ENCODE peak calls at places on chromosomes 16 and 17, in five cellular contexts. X is breast epithelium, Z is spleen, J is pancreas, G is MM.1S. N is an unnamed sample.

GRCh38 chr17:17063546-17064122 is 21.4 kb downstream of the MPRIP start:
- DNase-seq in X (peak; percentile 67), Z (peak; percentile 72), J (no peak), G (no peak), N (no peak)

GRCh38 chr17:75769536-75769935 is 4.5 kb upstream of the GALK1 start:
- DNase-seq in X (peak; percentile 9), Z (no peak), J (no peak), G (no peak), N (no peak)

GRCh38 chr17:35018814-35019213 is 38.5 kb downstream of the LIG3 start:
- DNase-seq in X (no peak), Z (no peak), J (no peak), G (no peak), N (no peak)

GRCh38 chr16:74216319-74216718 is 80.3 kb upstream of the PSMD7 start:
- DNase-seq in X (no peak), Z (no peak), J (no peak), G (no peak), N (no peak)

GRCh38 chr16:47262938-47263337 is 119.2 kb upstream of the NETO2 start:
- DNase-seq in X (no peak), Z (no peak), J (no peak), G (no peak), N (no peak)

GRCh38 chr17:50904522-50905459 is 38.6 kb upstream of the TOB1 start:
- DNase-seq in X (peak; percentile 90), Z (no peak), J (peak; percentile 84), G (no peak), N (no peak)

GRCh38 chr16:58651965-58652348 is 22.3 kb upstream of the CNOT1 start:
- DNase-seq in X (no peak), Z (no peak), J (no peak), G (no peak), N (no peak)

GRCh38 chr17:57623620-57624019 is 121.5 kb downstream of the CCDC182 start:
- DNase-seq in X (no peak), Z (peak; percentile 75), J (no peak), G (no peak), N (no peak)

GRCh38 chr17:45246861-45247428 is 14.9 kb downstream of the SPATA32 start:
- DNase-seq in X (no peak), Z (peak; percentile 88), J (no peak), G (no peak), N (no peak)

GRCh38 chr17:33950061-33950460 is 305.0 kb upstream of the CCL2 start:
- DNase-seq in X (no peak), Z (no peak), J (no peak), G (no peak), N (no peak)

GRCh38 chr16:12758031-12758669 is 45.5 kb downstream of the CPPED1 start:
- DNase-seq in X (no peak), Z (no peak), J (no peak), G (no peak), N (no peak)

GRCh38 chr16:70789231-70789926 is 11.6 kb downstream of the VAC14 start:
- DNase-seq in X (peak; percentile 66), Z (no peak), J (no peak), G (no peak), N (no peak)

GRCh38 chr16:70391881-70392481 is 45.3 kb downstream of the DDX19A start:
- DNase-seq in X (no peak), Z (no peak), J (no peak), G (no peak), N (peak; percentile 61)

GRCh38 chr17:6578491-6578890 is 22.1 kb upstream of the PITPNM3 start:
- DNase-seq in X (no peak), Z (no peak), J (no peak), G (no peak), N (no peak)

GRCh38 chr17:46266656-46267544 is 28.0 kb upstream of the LRRC37A start:
- DNase-seq in X (peak; percentile 81), Z (peak; percentile 98), J (peak; percentile 77), G (peak; percentile 89), N (peak; percentile 90)

GRCh38 chr16:15511759-15512487 is 77.5 kb downstream of the BMERB1 start:
- DNase-seq in X (no peak), Z (no peak), J (no peak), G (no peak), N (no peak)

GRCh38 chr16:19555938-19556778 is 655 bp downstream of the VPS35L start:
- DNase-seq in X (no peak), Z (no peak), J (peak; percentile 7), G (peak; percentile 77), N (no peak)

GRCh38 chr16:31713945-31714898 is 159.4 kb upstream of the ZNF267 start:
- DNase-seq in X (no peak), Z (no peak), J (peak; percentile 41), G (no peak), N (no peak)

GRCh38 chr16:47815655-47816054 is 340.1 kb downstream of the ABCC12 start:
- DNase-seq in X (no peak), Z (no peak), J (no peak), G (no peak), N (no peak)

GRCh38 chr17:1649116-1649843 is 386 bp downstream of the RILP start:
- DNase-seq in X (peak; percentile 88), Z (peak; percentile 97), J (peak; percentile 86), G (peak; percentile 81), N (peak; percentile 85)

DNA sequence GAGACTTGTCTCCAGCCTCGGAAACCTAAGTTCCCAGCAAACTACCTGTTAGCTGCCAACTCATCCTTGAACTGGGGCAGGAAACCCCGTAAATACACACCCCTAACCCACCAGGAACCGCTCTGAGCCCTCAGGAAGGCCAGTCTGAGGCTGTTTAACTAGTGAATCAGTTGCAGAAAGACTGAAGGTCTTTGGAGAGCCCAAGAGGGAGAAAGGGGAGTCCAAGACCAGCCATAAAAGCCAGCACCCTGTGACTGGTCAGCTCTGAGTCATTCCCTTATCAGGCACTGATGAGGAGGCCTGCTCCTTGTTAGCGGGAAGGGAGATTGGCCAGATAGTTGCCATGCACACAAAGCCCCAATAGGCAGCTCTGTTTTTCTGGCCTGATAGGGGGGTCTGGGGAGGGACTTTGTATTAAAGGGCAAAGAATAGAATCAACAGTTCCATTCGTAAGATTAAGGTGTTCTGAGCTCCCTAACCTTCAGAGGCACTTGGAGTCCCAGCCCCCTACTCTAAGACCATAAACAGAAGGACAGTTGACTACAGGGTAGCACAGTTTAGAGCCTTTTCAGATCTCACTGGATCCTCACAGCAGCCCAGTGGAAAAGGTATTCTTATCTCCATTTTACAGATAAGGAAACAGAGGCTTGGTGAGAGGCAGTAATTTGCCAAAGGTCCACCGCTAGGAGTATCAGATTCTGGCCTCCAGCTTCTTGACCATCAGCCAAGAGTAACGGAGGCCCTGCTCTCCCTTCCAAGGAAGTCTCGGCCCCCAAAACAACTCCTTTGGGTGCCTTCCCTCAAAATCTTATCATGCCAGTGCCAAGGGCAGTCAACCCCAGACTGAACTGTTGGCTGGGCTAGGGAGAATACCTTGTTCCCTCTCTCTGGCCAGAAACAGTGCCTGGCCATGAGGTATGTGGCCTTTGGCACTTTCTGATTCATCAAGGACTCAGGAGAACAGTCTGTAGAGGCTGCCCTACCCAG is 2.2 kb upstream of the KRT19 start:
- DNase-seq in X (no peak), Z (no peak), J (no peak), G (no peak), N (peak; percentile 51)
- H3K27ac ChIP-seq in X (peak overlapping the region; percentile 87), Z (no peak overlapping the region), J (no peak overlapping the region), G (no peak overlapping the region), N (peak overlapping the region; percentile 32)

GRCh38 chr16:13923703-13924298 is 3.8 kb downstream of the ERCC4 start:
- DNase-seq in X (no peak), Z (no peak), J (no peak), G (peak; percentile 69), N (peak; percentile 36)

GRCh38 chr16:13919683-13920509 is at the start of gene ERCC4:
- DNase-seq in X (peak; percentile 98), Z (peak; percentile 99), J (peak; percentile 99), G (peak; percentile 99), N (peak; percentile 96)

GRCh38 chr16:13921328-13921727 is 1.4 kb downstream of the ERCC4 start:
- DNase-seq in X (no peak), Z (no peak), J (no peak), G (no peak), N (no peak)

GRCh38 chr16:13919330-13919682 is 648 bp upstream of the ERCC4 start:
- DNase-seq in X (no peak), Z (no peak), J (no peak), G (peak; percentile 66), N (peak; percentile 38)

GRCh38 chr16:13920510-13920818 is 510 bp downstream of the ERCC4 start:
- DNase-seq in X (no peak), Z (no peak), J (no peak), G (no peak), N (no peak)
- TF ChIP-seq CTCF in X (no peak), Z (no peak), J (no peak), G (no peak), N (no peak)

GRCh38 chr17:4928881-4929280 is 3.2 kb upstream of the GP1BA start:
- DNase-seq in X (no peak), Z (no peak), J (no peak), G (no peak), N (no peak)

GRCh38 chr17:4932756-4933155 is 679 bp downstream of the GP1BA start:
- DNase-seq in X (no peak), Z (no peak), J (no peak), G (no peak), N (no peak)

GRCh38 chr17:4933646-4934045 is 1.6 kb downstream of the GP1BA start:
- DNase-seq in X (no peak), Z (no peak), J (no peak), G (no peak), N (no peak)

GRCh38 chr17:4934173-4934979 is 2.3 kb downstream of the GP1BA start:
- DNase-seq in X (peak; percentile 69), Z (no peak), J (no peak), G (peak; percentile 69), N (no peak)

DNA sequence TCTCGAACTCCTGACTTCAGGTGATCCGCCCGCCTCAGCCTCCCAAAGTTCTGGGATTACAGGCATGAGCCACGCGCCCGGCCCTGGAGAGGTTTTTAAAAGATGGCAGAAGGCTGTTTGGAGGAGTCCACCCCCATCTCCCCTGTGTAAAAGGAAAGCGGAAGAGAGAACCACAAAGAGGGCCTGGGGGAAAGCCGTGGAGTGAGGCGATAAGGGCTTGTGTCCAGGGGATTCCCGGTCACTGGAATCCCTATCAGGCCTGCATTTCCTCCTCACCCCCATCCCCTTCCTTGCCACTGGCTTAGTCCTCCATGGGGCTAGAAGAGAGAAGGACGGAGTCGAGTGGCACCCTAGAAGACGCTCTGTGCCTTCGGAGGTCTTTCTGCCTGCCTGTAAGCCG is at the start of gene GP1BA:
- DNase-seq in X (no peak), Z (no peak), J (no peak), G (no peak), N (no peak)
- H3K27ac ChIP-seq in X (no peak within 1 kb of the TSS), Z (no peak within 1 kb of the TSS), J (no peak within 1 kb of the TSS), G (no peak within 1 kb of the TSS), N (no peak within 1 kb of the TSS)

DNA sequence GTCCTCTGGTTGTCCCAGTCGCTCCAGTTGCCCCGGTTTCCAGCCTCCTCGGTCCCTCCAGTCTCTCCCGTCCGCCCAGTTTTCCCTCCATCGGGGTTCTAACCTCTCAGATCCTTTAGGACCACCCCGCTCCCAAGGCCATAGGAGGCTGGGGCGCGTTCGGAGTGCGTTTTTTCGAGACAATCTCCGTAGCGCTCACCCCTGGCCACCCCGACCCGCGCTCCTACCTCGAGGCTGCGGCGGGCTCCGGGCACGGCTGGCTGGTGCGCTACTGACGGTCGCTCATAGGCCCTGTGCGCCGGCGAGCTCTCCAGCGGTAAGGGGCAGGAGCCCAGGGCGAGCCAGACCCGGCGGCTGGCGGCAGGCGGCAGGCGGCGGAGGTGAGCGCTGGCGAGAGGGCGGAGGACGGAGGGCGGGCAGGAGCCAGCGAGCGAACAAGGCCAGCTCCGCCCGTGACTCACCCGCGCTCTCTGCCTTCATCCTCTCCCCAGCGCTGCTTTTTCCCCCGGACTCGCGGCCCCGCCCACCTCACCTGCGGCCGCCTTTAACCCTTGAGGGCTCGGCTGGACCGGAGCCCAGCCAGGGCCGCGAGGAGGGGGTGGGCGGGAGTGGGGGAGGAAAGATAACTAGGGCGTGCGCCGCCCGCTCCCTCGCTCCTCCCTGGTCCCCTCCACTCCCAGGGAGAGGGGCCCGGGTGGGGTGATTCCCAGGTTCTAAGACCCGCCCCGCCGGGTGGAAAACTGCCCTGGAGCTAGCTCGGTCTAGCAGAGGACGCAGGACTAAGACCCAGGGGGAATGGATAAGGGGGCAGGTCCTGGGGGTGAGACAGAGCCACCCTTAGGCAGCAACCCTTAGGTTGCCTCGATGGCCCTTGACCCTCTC is at the start of gene SP6:
- DNase-seq in X (peak; percentile 85), Z (peak; percentile 85), J (peak; percentile 88), G (peak; percentile 69), N (peak; percentile 89)
- TF ChIP-seq CTCF in X (no peak), Z (no peak), J (no peak), G (peak; percentile 16), N (peak; percentile 41)

N was measured in RWPE1.